ENCODE peak calls at places on chromosomes 3 and 15, in seven cellular contexts. I is stomach, Z is A549, P is right cardiac atrium, E is MM.1S, M is uterus, R is aorta. L is an unnamed sample.

GRCh38 chr3:186779204-186779603 is 4.2 kb upstream of the EIF4A2 start:
- DNase-seq in P (no peak), R (no peak), E (no peak), I (no peak), Z (no peak), M (no peak), L (no peak)

GRCh38 chr3:57758686-57759085 is 2.6 kb downstream of the SLMAP start:
- DNase-seq in R (no peak), I (no peak), M (no peak), Z (no peak), E (no peak), P (no peak), L (no peak)

GRCh38 chr3:140311428-140311827 is 366.4 kb upstream of the TRIM42 start:
- DNase-seq in Z (no peak), E (no peak), M (no peak), I (no peak), P (no peak), R (no peak), L (no peak)

GRCh38 chr15:29125382-29126207 is 144.0 kb downstream of the NSMCE3 start:
- DNase-seq in E (no peak), I (no peak), Z (no peak), M (no peak), P (no peak), R (peak; percentile 49), L (no peak)

GRCh38 chr3:46540550-46540949 is 25.6 kb downstream of the LRRC2 start:
- DNase-seq in E (no peak), I (no peak), M (no peak), Z (no peak), R (no peak), P (no peak), L (no peak)

GRCh38 chr3:17055374-17056276 is 170.9 kb downstream of the PLCL2 start:
- DNase-seq in M (no peak), E (no peak), P (no peak), Z (no peak), I (no peak), R (no peak), L (no peak)

GRCh38 chr3:55282994-55283393 is 204.1 kb downstream of the WNT5A start:
- DNase-seq in R (no peak), P (no peak), Z (no peak), E (no peak), M (no peak), I (no peak), L (no peak)

GRCh38 chr15:84983711-84984110 is 2.1 kb downstream of the PDE8A start:
- DNase-seq in R (no peak), E (no peak), P (no peak), I (no peak), M (no peak), Z (no peak), L (no peak)

GRCh38 chr15:43901485-43901884 is 74.7 kb downstream of the WDR76 start:
- DNase-seq in R (no peak), I (no peak), Z (no peak), P (no peak), E (no peak), M (no peak), L (no peak)

GRCh38 chr15:48332642-48333034 is 1.4 kb downstream of the DUT start:
- DNase-seq in R (no peak), P (no peak), E (peak; percentile 55), Z (no peak), M (no peak), I (no peak), L (no peak)
- H3K27ac ChIP-seq in R (no peak overlapping the region), P (no peak overlapping the region), E (peak overlapping the region; percentile 83), Z (peak overlapping the region; percentile 100), M (no peak overlapping the region), I (no peak overlapping the region), L (no peak overlapping the region)

GRCh38 chr3:64341355-64341754 is 116.1 kb upstream of the PRICKLE2 start:
- DNase-seq in R (no peak), P (no peak), E (no peak), I (no peak), M (peak; percentile 58), Z (no peak), L (no peak)
- H3K4me3 ChIP-seq in R (no peak overlapping the region), P (no peak overlapping the region), E (no peak overlapping the region), I (no peak overlapping the region), M (no peak overlapping the region), Z (no peak overlapping the region), L (no peak overlapping the region)

GRCh38 chr3:43266995-43267394 is 19.3 kb upstream of the SNRK start:
- DNase-seq in I (no peak), E (no peak), P (no peak), Z (no peak), M (no peak), R (no peak), L (no peak)

GRCh38 chr3:43270078-43270477 is 16.3 kb upstream of the SNRK start:
- DNase-seq in R (no peak), E (no peak), Z (no peak), I (no peak), M (no peak), P (no peak), L (no peak)

GRCh38 chr3:43273429-43273828 is 12.9 kb upstream of the SNRK start:
- DNase-seq in Z (no peak), E (no peak), R (no peak), P (no peak), M (no peak), I (no peak), L (no peak)

GRCh38 chr3:43268636-43269035 is 17.7 kb upstream of the SNRK start:
- DNase-seq in R (no peak), I (no peak), Z (no peak), P (no peak), M (no peak), E (no peak), L (no peak)
- H3K27ac ChIP-seq in R (no peak overlapping the region), I (no peak overlapping the region), Z (no peak overlapping the region), P (no peak overlapping the region), M (no peak overlapping the region), E (no peak overlapping the region), L (no peak overlapping the region)

GRCh38 chr15:73683257-73683623 is 943 bp upstream of the CD276 start:
- DNase-seq in E (no peak), R (no peak), P (no peak), I (no peak), M (no peak), Z (no peak), L (no peak)
- H3K4me3 ChIP-seq in E (no peak overlapping the region), R (no peak overlapping the region), P (no peak overlapping the region), I (no peak overlapping the region), M (no peak overlapping the region), Z (peak overlapping the region; percentile 90), L (no peak overlapping the region)